ENCODE peak calls at places on chromosomes 4 and X, in nine cellular contexts. D is astrocyte; K is tibial nerve; L is neuronal stem cell; O is naive thymus-derived CD4-positive, alpha-beta T cell; A is endodermal cell; C is K562; S is GM23248; T is A673. R is an unnamed sample.
A peak's percentile ranks its signal among the peaks of the same experiment; 100 is the strongest.

GRCh38 chr4:2257361-2258001 is 4.4 kb downstream of the MXD4 start:
- DNase-seq in D (no peak), K (no peak), L (no peak), O (no peak), A (peak; percentile 40), C (no peak), S (no peak), T (no peak), R (peak; percentile 6)

GRCh38 chr4:26242451-26242850 is 78.4 kb upstream of the RBPJ start:
- DNase-seq in D (peak; percentile 52), K (no peak), L (no peak), O (no peak), A (no peak), C (no peak), S (peak; percentile 58), T (no peak), R (no peak)

GRCh38 chr4:123546123-123546654 is 149.6 kb downstream of the SPRY1 start:
- DNase-seq in D (no peak), K (no peak), L (no peak), O (no peak), A (no peak), C (no peak), S (no peak), T (no peak), R (no peak)

GRCh38 chr4:56410247-56410646 is 23.0 kb upstream of the AASDH start:
- DNase-seq in D (peak; percentile 97), K (peak; percentile 78), L (peak; percentile 85), O (no peak), A (peak; percentile 52), C (no peak), S (peak; percentile 96), T (peak; percentile 78), R (peak; percentile 71)

GRCh38 chrX:47380268-47380667 is 9.9 kb downstream of the ZNF157 start:
- DNase-seq in D (no peak), K (peak; percentile 4), L (no peak), O (peak; percentile 83), A (no peak), C (no peak), S (no peak), T (no peak), R (no peak)

GRCh38 chr4:54100607-54101189 is 735 bp downstream of the GSX2 start:
- DNase-seq in D (no peak), K (no peak), L (no peak), O (no peak), A (peak; percentile 58), C (no peak), S (peak; percentile 64), T (no peak), R (no peak)

GRCh38 chr4:101356928-101357327 is 9.6 kb upstream of the PPP3CA start:
- DNase-seq in D (peak; percentile 100), K (no peak), L (no peak), O (no peak), A (no peak), C (no peak), S (peak; percentile 87), T (no peak), R (no peak)

GRCh38 chrX:94057385-94057784 is 383.4 kb downstream of the FAM133A start:
- DNase-seq in D (no peak), K (no peak), L (no peak), O (no peak), A (no peak), C (no peak), S (peak; percentile 1), T (no peak), R (no peak)

GRCh38 chr4:98506462-98507132 is 151.8 kb downstream of the TSPAN5 start:
- DNase-seq in D (no peak), K (no peak), L (no peak), O (no peak), A (peak; percentile 85), C (peak; percentile 36), S (no peak), T (peak; percentile 36), R (peak; percentile 37)

GRCh38 chr4:76035799-76036389 is at the start of gene CXCL11:
- DNase-seq in D (no peak), K (no peak), L (no peak), O (no peak), A (no peak), C (no peak), S (no peak), T (no peak), R (no peak)

GRCh38 chrX:118729043-118729652 is 1.7 kb downstream of the IL13RA1 start:
- DNase-seq in D (no peak), K (no peak), L (no peak), O (no peak), A (no peak), C (no peak), S (no peak), T (no peak), R (no peak)

GRCh38 chr4:97496298-97496873 is 646.9 kb downstream of the STPG2 start:
- DNase-seq in D (peak; percentile 26), K (no peak), L (no peak), O (no peak), A (no peak), C (no peak), S (no peak), T (no peak), R (peak; percentile 44)

GRCh38 chrX:153766098-153766817 is 2.2 kb downstream of the PLXNB3 start:
- DNase-seq in D (peak; percentile 61), K (no peak), L (no peak), O (no peak), A (peak; percentile 65), C (peak; percentile 71), S (peak; percentile 82), T (peak; percentile 28), R (peak; percentile 63)

GRCh38 chr4:14880805-14881204 is 121.5 kb upstream of the CPEB2 start:
- DNase-seq in D (no peak), K (no peak), L (no peak), O (no peak), A (no peak), C (no peak), S (no peak), T (peak; percentile 4), R (no peak)

GRCh38 chr4:181701219-181701618 is 542.0 kb upstream of the TENM3 start:
- DNase-seq in D (no peak), K (no peak), L (no peak), O (no peak), A (no peak), C (no peak), S (no peak), T (no peak), R (no peak)

GRCh38 chr4:134663742-134664141 is 462.2 kb upstream of the PABPC4L start:
- DNase-seq in D (no peak), K (no peak), L (no peak), O (no peak), A (no peak), C (no peak), S (no peak), T (no peak), R (no peak)

GRCh38 chrX:439719-440118 is 53.0 kb upstream of the PPP2R3B start:
- DNase-seq in D (no peak), K (no peak), L (no peak), O (no peak), A (no peak), C (no peak), S (no peak), T (no peak), R (no peak)
- H3K4me1 ChIP-seq in D (no peaks in the 10 kb centered on the region), K (no peaks in the 10 kb centered on the region), L (no peaks in the 10 kb centered on the region), O (no peaks in the 10 kb centered on the region), A (no peaks in the 10 kb centered on the region), C (no peaks in the 10 kb centered on the region), S (no peaks in the 10 kb centered on the region), T (no peaks in the 10 kb centered on the region), R (no peaks in the 10 kb centered on the region)

GRCh38 chr4:47590325-47590724 is 105.2 kb downstream of the ATP10D start:
- DNase-seq in D (no peak), K (no peak), L (no peak), O (no peak), A (no peak), C (no peak), S (no peak), T (no peak), R (no peak)
- H3K36me3 ChIP-seq in D (peaks cover 42% of the 10 kb centered on the region), K (peaks cover 15% of the 10 kb centered on the region), L (no peaks in the 10 kb centered on the region), O (no peaks in the 10 kb centered on the region), A (no peaks in the 10 kb centered on the region), C (no peaks in the 10 kb centered on the region), S (peaks cover 90% of the 10 kb centered on the region), T (no peaks in the 10 kb centered on the region), R (peaks cover 78% of the 10 kb centered on the region)

GRCh38 chr4:4666187-4666586 is 124.3 kb upstream of the STX18 start:
- DNase-seq in D (no peak), K (no peak), L (no peak), O (no peak), A (no peak), C (no peak), S (no peak), T (no peak), R (no peak)

GRCh38 chr4:4668355-4669210 is 126.7 kb upstream of the STX18 start:
- DNase-seq in D (no peak), K (no peak), L (no peak), O (no peak), A (no peak), C (no peak), S (no peak), T (no peak), R (no peak)

GRCh38 chr4:4664234-4664633 is 122.4 kb upstream of the STX18 start:
- DNase-seq in D (no peak), K (no peak), L (no peak), O (no peak), A (no peak), C (no peak), S (no peak), T (no peak), R (no peak)

GRCh38 chr4:4667643-4668081 is 125.8 kb upstream of the STX18 start:
- DNase-seq in D (no peak), K (no peak), L (peak; percentile 48), O (no peak), A (peak; percentile 89), C (no peak), S (peak; percentile 36), T (no peak), R (peak; percentile 41)

DNA sequence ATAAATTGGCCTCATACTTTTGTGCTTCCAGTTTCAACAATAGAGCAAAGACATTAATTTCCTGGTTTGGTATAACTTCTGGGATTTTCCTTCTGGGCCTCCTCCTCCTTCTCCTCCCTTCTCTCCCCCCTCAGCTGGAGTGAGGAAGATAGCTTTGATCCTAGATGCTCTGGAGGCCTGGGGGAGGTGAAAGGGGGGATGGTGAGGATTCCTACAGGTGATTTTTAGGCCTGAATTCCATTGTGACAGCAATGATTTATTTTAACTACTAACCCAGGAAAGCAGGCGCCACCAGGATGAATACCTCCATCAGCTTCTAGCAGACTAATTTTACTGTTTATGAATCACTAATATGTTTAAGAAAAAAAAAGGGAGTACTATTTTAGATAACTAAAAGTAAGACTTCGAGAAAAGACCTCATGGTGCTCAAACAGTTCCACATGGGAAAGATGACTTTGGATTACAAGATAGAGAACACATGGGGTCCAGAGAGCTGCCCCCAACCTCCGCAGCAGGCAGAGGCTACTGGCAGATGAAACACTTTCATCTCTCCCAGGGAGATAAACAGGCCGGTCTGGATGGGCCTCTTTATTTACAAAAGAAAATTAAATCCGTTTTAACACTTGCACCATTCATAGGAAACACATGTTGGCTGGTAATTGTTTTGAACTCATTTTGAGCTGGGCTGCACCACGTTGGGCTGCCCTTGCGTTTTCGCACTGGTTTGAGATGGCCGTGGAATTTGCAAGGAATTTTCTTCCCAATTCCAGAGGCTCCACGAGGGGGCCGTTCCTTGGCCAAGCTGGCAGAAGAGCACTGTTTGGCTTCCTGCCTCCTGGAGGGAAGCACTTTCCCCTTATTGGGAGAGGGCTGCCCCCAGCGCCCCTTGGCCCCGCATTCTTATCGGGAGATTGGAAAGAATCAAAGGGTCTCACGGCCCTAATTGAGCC is 125.1 kb upstream of the STX18 start:
- DNase-seq in D (peak; percentile 54), K (no peak), L (no peak), O (no peak), A (peak; percentile 89), C (no peak), S (peak; percentile 62), T (no peak), R (peak; percentile 38)
- H3K27me3 ChIP-seq in D (peaks cover 8% of the 10 kb centered on the region), K (no peaks in the 10 kb centered on the region), L (no peaks in the 10 kb centered on the region), O (no peaks in the 10 kb centered on the region), A (peaks cover 39% of the 10 kb centered on the region), C (no peaks in the 10 kb centered on the region), S (no peaks in the 10 kb centered on the region), T (no peaks in the 10 kb centered on the region), R (no peaks in the 10 kb centered on the region)

GRCh38 chr4:90990298-90990697 is 863.1 kb downstream of the CCSER1 start:
- DNase-seq in D (no peak), K (no peak), L (no peak), O (no peak), A (no peak), C (no peak), S (no peak), T (no peak), R (no peak)
- H3K4me1 ChIP-seq in D (no peaks in the 10 kb centered on the region), K (no peaks in the 10 kb centered on the region), L (no peaks in the 10 kb centered on the region), O (no peaks in the 10 kb centered on the region), A (peaks cover 8% of the 10 kb centered on the region), C (no peaks in the 10 kb centered on the region), S (no peaks in the 10 kb centered on the region), T (no peaks in the 10 kb centered on the region), R (peaks cover 4% of the 10 kb centered on the region)

R was measured in HAP-1.